ENCODE peak calls at places on chromosomes 4 and X, in six cellular contexts. L is H9, V is body of pancreas, M is small intestine, Z is BE2C, T is T-helper 17 cell. U is an unnamed sample.

GRCh38 chr4:113561758-113562157 is 199.8 kb downstream of the CAMK2D start:
- DNase-seq in L (no peak), V (no peak), M (no peak), Z (no peak), T (no peak), U (no peak)

GRCh38 chrX:130805906-130806305 is 97.1 kb downstream of the ENOX2 start:
- DNase-seq in L (no peak), V (no peak), M (no peak), Z (no peak), T (no peak), U (no peak)

GRCh38 chr4:108155373-108155772 is 13.4 kb downstream of the LEF1 start:
- DNase-seq in L (peak; percentile 67), V (no peak), M (no peak), Z (peak; percentile 45), T (no peak), U (no peak)

GRCh38 chr4:119034276-119035008 is 101.2 kb upstream of the MYOZ2 start:
- DNase-seq in L (peak; percentile 42), V (no peak), M (no peak), Z (no peak), T (no peak), U (no peak)

GRCh38 chr4:140153419-140153743 is 603 bp downstream of the MAML3 start:
- DNase-seq in L (no peak), V (no peak), M (no peak), Z (no peak), T (no peak), U (no peak)

GRCh38 chr4:22991576-22991975 is 298.8 kb downstream of the GBA3 start:
- DNase-seq in L (no peak), V (no peak), M (no peak), Z (no peak), T (no peak), U (no peak)

GRCh38 chrX:109187473-109188168 is 294.3 kb downstream of the GUCY2F start:
- DNase-seq in L (no peak), V (no peak), M (no peak), Z (no peak), T (no peak), U (no peak)

GRCh38 chr4:6753891-6754290 is 28.6 kb upstream of the KIAA0232 start:
- DNase-seq in L (no peak), V (no peak), M (no peak), Z (no peak), T (no peak), U (no peak)

GRCh38 chr4:155944516-155944915 is 9.2 kb downstream of the CTSO start:
- DNase-seq in L (no peak), V (no peak), M (no peak), Z (no peak), T (no peak), U (no peak)

GRCh38 chrX:107676559-107677378 is 48.5 kb downstream of the PRPS1 start:
- DNase-seq in L (no peak), V (peak; percentile 86), M (peak; percentile 91), Z (peak; percentile 82), T (peak; percentile 31), U (peak; percentile 92)

GRCh38 chrX:24333371-24333770 is 19.5 kb upstream of the SUPT20HL2 start:
- DNase-seq in L (no peak), V (no peak), M (no peak), Z (no peak), T (no peak), U (no peak)

GRCh38 chr4:177640864-177641263 is 198.6 kb upstream of the AGA start:
- DNase-seq in L (no peak), V (no peak), M (no peak), Z (no peak), T (no peak), U (no peak)

GRCh38 chr4:118953276-118953675 is 64.6 kb downstream of the SYNPO2 start:
- DNase-seq in L (no peak), V (no peak), M (no peak), Z (no peak), T (no peak), U (no peak)

GRCh38 chr4:2714071-2714770 is 41.9 kb downstream of the TNIP2 start:
- DNase-seq in L (no peak), V (peak; percentile 54), M (no peak), Z (peak; percentile 80), T (no peak), U (no peak)

GRCh38 chrX:46704767-46705386 is 54.0 kb downstream of the SLC9A7 start:
- DNase-seq in L (no peak), V (no peak), M (no peak), Z (no peak), T (no peak), U (no peak)

GRCh38 chr4:143382539-143382938 is 45.9 kb downstream of the GAB1 start:
- DNase-seq in L (no peak), V (no peak), M (no peak), Z (no peak), T (no peak), U (no peak)

GRCh38 chr4:116925900-116926457 is 159.4 kb downstream of the TRAM1L1 start:
- DNase-seq in L (peak; percentile 63), V (peak; percentile 12), M (no peak), Z (peak; percentile 13), T (no peak), U (no peak)

GRCh38 chr4:170591076-170591475 is 501.3 kb upstream of the AADAT start:
- DNase-seq in L (no peak), V (no peak), M (no peak), Z (no peak), T (no peak), U (no peak)

GRCh38 chrX:140949231-140949630 is 53.2 kb upstream of the SPANXB1 start:
- DNase-seq in L (no peak), V (no peak), M (no peak), Z (no peak), T (no peak), U (no peak)

GRCh38 chrX:123962794-123963373 is 1.4 kb downstream of the STAG2 start:
- DNase-seq in L (peak; percentile 89), V (peak; percentile 95), M (peak; percentile 84), Z (peak; percentile 88), T (peak; percentile 68), U (peak; percentile 93)

DNA sequence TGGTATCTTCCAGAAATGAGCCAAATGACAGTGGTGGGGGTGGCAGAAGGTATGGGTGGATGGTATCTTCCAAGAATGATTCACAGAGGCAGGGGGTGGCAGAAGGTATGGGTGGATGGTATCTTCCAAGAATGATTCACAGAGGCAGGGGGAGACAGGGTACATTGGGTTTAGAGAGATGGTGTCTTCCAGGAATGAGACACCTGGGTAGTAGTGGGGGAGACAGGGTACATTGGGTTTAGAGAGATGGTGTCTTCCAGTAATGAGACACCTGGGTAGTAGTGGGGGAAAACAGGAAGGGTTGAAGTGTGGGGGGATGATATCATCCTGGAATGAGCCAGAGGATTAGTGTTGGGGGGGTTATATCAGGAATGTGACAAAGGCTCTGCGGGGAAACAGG is 62.0 kb downstream of the MAOA start:
- DNase-seq in L (no peak), V (no peak), M (no peak), Z (no peak), T (no peak), U (no peak)
- H3K9me3 ChIP-seq in L (no peaks in the 10 kb centered on the region), V (no peaks in the 10 kb centered on the region), M (no peaks in the 10 kb centered on the region), Z (no peaks in the 10 kb centered on the region), T (no peaks in the 10 kb centered on the region), U (no peaks in the 10 kb centered on the region)

GRCh38 chr4:21901831-21902230 is 46.7 kb downstream of the KCNIP4 start:
- DNase-seq in L (no peak), V (no peak), M (no peak), Z (no peak), T (no peak), U (no peak)
- H3K9me3 ChIP-seq in L (peaks cover 12% of the 10 kb centered on the region), V (peaks cover 6% of the 10 kb centered on the region), M (no peaks in the 10 kb centered on the region), Z (no peaks in the 10 kb centered on the region), T (no peaks in the 10 kb centered on the region), U (peaks cover 8% of the 10 kb centered on the region)

DNA sequence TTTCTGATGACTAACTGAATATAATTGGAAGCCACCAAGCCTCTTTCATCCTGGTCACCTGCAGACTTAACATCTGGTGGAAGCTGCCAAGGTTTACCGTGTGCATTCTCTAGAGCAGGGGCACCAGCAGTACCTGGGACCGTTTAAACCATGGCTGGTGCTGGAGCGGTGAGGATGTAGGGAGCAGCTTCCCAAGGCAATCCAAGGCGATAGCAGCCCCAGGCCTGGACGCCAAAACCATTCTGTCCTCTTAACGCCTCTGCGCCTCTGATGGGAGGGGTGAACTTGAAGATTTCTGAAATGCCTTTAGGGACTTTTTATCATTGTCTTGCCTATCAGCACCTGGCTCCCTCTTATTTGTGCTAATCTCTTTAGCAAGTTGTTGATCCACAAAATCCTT is 37.3 kb upstream of the SPANXN2 start:
- DNase-seq in L (no peak), V (no peak), M (no peak), Z (no peak), T (no peak), U (no peak)
- H3K9me3 ChIP-seq in L (peaks cover 22% of the 10 kb centered on the region), V (no peaks in the 10 kb centered on the region), M (no peaks in the 10 kb centered on the region), Z (no peaks in the 10 kb centered on the region), T (no peaks in the 10 kb centered on the region), U (no peaks in the 10 kb centered on the region)

GRCh38 chrX:45372151-45372550 is 171.5 kb upstream of the DIPK2B start:
- DNase-seq in L (no peak), V (no peak), M (no peak), Z (no peak), T (no peak), U (no peak)
- H3K9me3 ChIP-seq in L (peaks cover 33% of the 10 kb centered on the region), V (no peaks in the 10 kb centered on the region), M (no peaks in the 10 kb centered on the region), Z (no peaks in the 10 kb centered on the region), T (no peaks in the 10 kb centered on the region), U (no peaks in the 10 kb centered on the region)

GRCh38 chrX:74510401-74510800 is 89.1 kb downstream of the SLC16A2 start:
- DNase-seq in L (no peak), V (no peak), M (no peak), Z (no peak), T (no peak), U (no peak)
- H3K9me3 ChIP-seq in L (no peaks in the 10 kb centered on the region), V (no peaks in the 10 kb centered on the region), M (no peaks in the 10 kb centered on the region), Z (no peaks in the 10 kb centered on the region), T (no peaks in the 10 kb centered on the region), U (no peaks in the 10 kb centered on the region)

DNA sequence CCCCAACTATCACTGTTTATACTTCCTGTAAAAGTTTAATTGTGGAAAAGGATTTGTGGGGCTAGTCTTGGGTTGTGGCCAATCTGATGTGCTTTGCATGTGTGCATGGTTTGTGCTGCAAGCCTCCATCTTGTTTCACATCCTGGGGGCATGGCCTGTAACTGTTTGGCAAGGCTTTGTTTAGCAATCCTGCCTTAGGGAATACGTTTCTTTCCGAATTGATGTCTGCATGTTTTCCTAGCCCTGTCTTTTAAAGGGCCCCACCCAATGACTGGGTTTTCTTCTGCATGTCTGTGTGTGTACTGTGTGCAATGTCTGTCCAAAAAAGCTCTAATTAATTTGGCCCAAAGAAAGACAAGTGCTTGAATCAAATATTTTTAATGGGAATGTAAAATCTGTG is 74.7 kb upstream of the MID1IP1 start:
- DNase-seq in L (no peak), V (no peak), M (no peak), Z (peak; percentile 40), T (no peak), U (no peak)
- H3K9me3 ChIP-seq in L (no peaks in the 10 kb centered on the region), V (no peaks in the 10 kb centered on the region), M (no peaks in the 10 kb centered on the region), Z (no peaks in the 10 kb centered on the region), T (no peaks in the 10 kb centered on the region), U (no peaks in the 10 kb centered on the region)

GRCh38 chr4:92253550-92253949 is 50.2 kb upstream of the GRID2 start:
- DNase-seq in L (peak; percentile 41), V (no peak), M (no peak), Z (no peak), T (no peak), U (no peak)
- H3K9me3 ChIP-seq in L (peaks cover 57% of the 10 kb centered on the region), V (no peaks in the 10 kb centered on the region), M (no peaks in the 10 kb centered on the region), Z (no peaks in the 10 kb centered on the region), T (no peaks in the 10 kb centered on the region), U (peaks cover 6% of the 10 kb centered on the region)

U was measured in suprapubic skin.